ENCODE peak calls at places on chromosome 6, in six cellular contexts. A is CD4-positive, alpha-beta memory T cell; I is tibial nerve; E is vagina; R is mesendoderm; C is heart right ventricle. P is an unnamed sample. For H3K36me3, the result is how much of the 10 kb centered on the place peaks cover.

GRCh38 chr6:111487656-111488055 is 4.6 kb upstream of the REV3L start:
- DNase-seq in A (peak), I (no peak), E (no peak), R (no peak), C (no peak), P (no peak)

GRCh38 chr6:135094403-135094821 is 39.8 kb upstream of the HBS1L start:
- DNase-seq in A (peak), I (no peak), E (no peak), R (no peak), C (no peak), P (no peak)

GRCh38 chr6:42140756-42141602 is 1.4 kb downstream of the C6orf132 start:
- DNase-seq in A (no peak), I (peak), E (no peak), R (no peak), C (no peak), P (no peak)

GRCh38 chr6:43702522-43703440 is 15.2 kb upstream of the MRPS18A start:
- DNase-seq in A (no peak), I (peak), E (peak), R (peak), C (peak), P (peak)

GRCh38 chr6:168338777-168339176 is 19.2 kb upstream of the DACT2 start:
- DNase-seq in A (no peak), I (no peak), E (no peak), R (no peak), C (no peak), P (no peak)

GRCh38 chr6:106790146-106790770 is 160.9 kb downstream of the QRSL1 start:
- DNase-seq in A (no peak), I (no peak), E (no peak), R (no peak), C (no peak), P (no peak)

GRCh38 chr6:2222275-2222842 is 23.0 kb downstream of the GMDS start:
- DNase-seq in A (no peak), I (no peak), E (no peak), R (peak), C (no peak), P (no peak)

GRCh38 chr6:146719387-146719786 is 120.6 kb downstream of the ADGB start:
- DNase-seq in A (no peak), I (no peak), E (no peak), R (no peak), C (no peak), P (no peak)

GRCh38 chr6:17454316-17455005 is 61.1 kb downstream of the CAP2 start:
- DNase-seq in A (no peak), I (no peak), E (peak), R (peak), C (no peak), P (no peak)

DNA sequence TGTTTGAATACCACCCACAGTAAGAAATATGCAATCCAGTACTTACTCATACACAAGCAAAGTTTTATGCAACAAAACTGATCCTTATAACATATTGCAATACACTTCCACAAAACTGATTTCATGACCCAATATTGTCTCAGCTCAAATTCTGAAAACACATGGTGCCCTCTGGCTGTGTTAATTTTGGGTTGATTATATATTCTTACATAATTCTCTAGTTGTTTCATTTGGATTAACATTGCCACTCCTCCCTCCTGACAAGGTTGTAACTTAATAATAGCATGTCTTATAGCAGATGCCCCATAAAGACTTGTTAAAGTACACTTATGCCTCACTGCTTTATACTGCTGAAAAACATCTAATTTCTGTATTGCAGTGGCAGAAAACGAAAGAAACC is 73.0 kb upstream of the TULP1 start:
- DNase-seq in A (no peak), I (no peak), E (no peak), R (no peak), C (no peak), P (no peak)
- H3K36me3 ChIP-seq in A (under half), I (half or more), E (half or more), R (under half), C (under half), P (under half)

GRCh38 chr6:119147101-119148053 is 68.9 kb upstream of the FAM184A start:
- DNase-seq in A (no peak), I (peak), E (no peak), R (peak), C (no peak), P (no peak)
- H3K27ac ChIP-seq in A (no peak), I (peak), E (peak), R (no peak), C (no peak), P (no peak)

GRCh38 chr6:89716532-89716931 is 78.0 kb upstream of the LYRM2 start:
- DNase-seq in A (no peak), I (no peak), E (no peak), R (no peak), C (no peak), P (no peak)
- H3K36me3 ChIP-seq in A (half or more), I (half or more), E (half or more), R (under half), C (half or more), P (under half)

GRCh38 chr6:133136177-133136896 is 104.8 kb upstream of the EYA4 start:
- DNase-seq in A (no peak), I (no peak), E (no peak), R (no peak), C (no peak), P (no peak)
- H3K27ac ChIP-seq in A (no peak), I (no peak), E (no peak), R (no peak), C (no peak), P (no peak)

GRCh38 chr6:36523936-36524499 is 23.3 kb downstream of the STK38 start:
- DNase-seq in A (no peak), I (no peak), E (no peak), R (no peak), C (no peak), P (no peak)
- H3K36me3 ChIP-seq in A (half or more), I (half or more), E (half or more), R (under half), C (half or more), P (under half)

GRCh38 chr6:67350729-67351128 is 1284.4 kb upstream of the ADGRB3 start:
- DNase-seq in A (no peak), I (no peak), E (no peak), R (no peak), C (no peak), P (no peak)
- H3K27ac ChIP-seq in A (no peak), I (no peak), E (no peak), R (no peak), C (no peak), P (no peak)

GRCh38 chr6:160067564-160067963 is 54.1 kb upstream of the SLC22A1 start:
- DNase-seq in A (no peak), I (no peak), E (no peak), R (no peak), C (no peak), P (no peak)

GRCh38 chr6:160069050-160069454 is 52.6 kb upstream of the SLC22A1 start:
- DNase-seq in A (peak), I (no peak), E (no peak), R (no peak), C (no peak), P (no peak)

GRCh38 chr6:160069459-160069858 is 52.2 kb upstream of the SLC22A1 start:
- DNase-seq in A (no peak), I (no peak), E (no peak), R (no peak), C (no peak), P (no peak)

GRCh38 chr6:160070427-160070826 is 51.2 kb upstream of the SLC22A1 start:
- DNase-seq in A (no peak), I (no peak), E (no peak), R (no peak), C (no peak), P (no peak)

GRCh38 chr6:160068346-160068745 is 53.3 kb upstream of the SLC22A1 start:
- DNase-seq in A (no peak), I (no peak), E (no peak), R (no peak), C (no peak), P (no peak)
- H3K36me3 ChIP-seq in A (half or more), I (half or more), E (half or more), R (under half), C (half or more), P (under half)

GRCh38 chr6:166688286-166688685 is 61.2 kb upstream of the RPS6KA2 start:
- DNase-seq in A (no peak), I (no peak), E (no peak), R (no peak), C (no peak), P (no peak)

GRCh38 chr6:166688901-166689300 is 61.9 kb upstream of the RPS6KA2 start:
- DNase-seq in A (no peak), I (no peak), E (no peak), R (no peak), C (no peak), P (no peak)

GRCh38 chr6:166686317-166686716 is 59.3 kb upstream of the RPS6KA2 start:
- DNase-seq in A (no peak), I (no peak), E (no peak), R (no peak), C (no peak), P (no peak)

GRCh38 chr6:166687538-166688259 is 60.6 kb upstream of the RPS6KA2 start:
- DNase-seq in A (no peak), I (no peak), E (no peak), R (peak), C (no peak), P (no peak)

DNA sequence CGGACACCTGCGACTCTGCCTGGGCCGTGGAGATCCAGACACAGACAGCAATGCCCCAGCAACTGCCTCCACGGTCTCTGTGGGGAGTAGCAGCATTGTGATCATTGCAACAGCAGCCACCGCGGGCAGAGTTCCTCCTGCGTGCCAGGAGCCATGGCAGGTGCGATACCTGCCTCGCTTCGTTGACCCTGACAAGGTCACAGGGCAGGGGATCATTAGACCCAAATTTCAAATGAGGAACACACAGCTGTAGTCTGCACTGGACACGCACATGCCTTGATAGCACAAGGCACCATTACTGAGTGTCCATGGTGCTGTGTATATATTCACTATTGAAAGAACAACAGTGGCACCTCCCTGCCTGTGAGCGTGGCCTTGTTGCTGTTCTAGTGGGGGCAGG is 60.0 kb upstream of the RPS6KA2 start:
- DNase-seq in A (no peak), I (no peak), E (no peak), R (no peak), C (no peak), P (no peak)
- H3K27ac ChIP-seq in A (no peak), I (no peak), E (no peak), R (no peak), C (no peak), P (no peak)

GRCh38 chr6:116118608-116119007 is 7.3 kb downstream of the COL10A1 start:
- DNase-seq in A (no peak), I (no peak), E (no peak), R (no peak), C (no peak), P (no peak)
- H3K36me3 ChIP-seq in A (under half), I (under half), E (under half), R (under half), C (half or more), P (under half)

DNA sequence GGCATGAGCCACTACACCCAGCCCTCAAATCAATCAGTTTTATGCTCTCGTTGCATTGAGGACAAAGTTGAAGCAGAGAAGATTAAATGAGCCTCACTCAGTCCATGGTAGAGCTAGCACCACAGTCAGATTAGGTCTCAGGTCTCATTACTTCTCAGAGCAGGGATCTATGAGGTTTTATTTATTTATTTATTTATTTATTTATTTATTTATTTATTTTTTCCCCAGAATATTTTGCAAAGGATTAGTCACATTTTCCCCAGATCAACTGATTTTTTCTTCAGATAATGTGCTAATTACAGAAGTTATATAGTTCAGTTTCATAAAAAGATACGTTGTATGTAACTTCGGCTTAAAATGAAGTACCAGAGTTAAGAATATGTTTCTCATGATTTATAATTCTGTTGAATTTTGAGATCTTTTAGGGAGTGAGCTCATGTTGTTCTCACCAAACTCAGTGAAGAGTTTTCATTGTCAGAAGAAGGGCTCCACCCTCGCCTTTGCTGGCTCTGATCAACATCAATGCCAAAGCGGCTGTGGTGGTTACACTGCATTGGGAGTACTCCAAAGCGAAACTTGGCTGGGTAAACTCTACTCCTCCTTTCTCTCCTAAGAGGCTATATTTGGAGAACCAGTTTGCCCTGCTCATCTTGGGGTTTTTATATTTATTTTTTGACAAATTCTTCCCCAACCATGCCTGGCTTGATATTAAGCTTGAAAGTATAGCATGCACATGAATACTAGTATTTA is 12.9 kb upstream of the ID4 start:
- DNase-seq in A (no peak), I (no peak), E (no peak), R (no peak), C (no peak), P (no peak)
- H3K27ac ChIP-seq in A (no peak), I (peak), E (peak), R (no peak), C (no peak), P (no peak)